ENCODE peak calls at places on chromosomes 5 and 9, in five cellular contexts. One of them, this sample, is unnamed.

GRCh38 chr9:130461218-130461630 is 16.5 kb downstream of the ASS1 start:
- DNase-seq in GM12891: peak; percentile 90
- DNase-seq in HepG2: peak; percentile 28
- DNase-seq in K562: peak; percentile 81
- DNase-seq in H1: peak; percentile 96
- DNase-seq in this sample: peak; percentile 88

GRCh38 chr9:136773386-136774044 is 9.2 kb upstream of the LCN15 start:
- DNase-seq in GM12891: no peak
- DNase-seq in HepG2: peak; percentile 41
- DNase-seq in K562: peak; percentile 70
- DNase-seq in H1: peak; percentile 81
- DNase-seq in this sample: no peak

GRCh38 chr9:124774131-124774978 is 2.6 kb upstream of the OLFML2A start:
- DNase-seq in GM12891: peak; percentile 70
- DNase-seq in HepG2: peak; percentile 61
- DNase-seq in K562: peak; percentile 80
- DNase-seq in H1: peak; percentile 98
- DNase-seq in this sample: peak; percentile 72

GRCh38 chr9:129649726-129650679 is 8.1 kb upstream of the ASB6 start:
- DNase-seq in GM12891: no peak
- DNase-seq in HepG2: no peak
- DNase-seq in K562: no peak
- DNase-seq in H1: no peak
- DNase-seq in this sample: no peak

GRCh38 chr5:157477814-157478494 is 17.9 kb downstream of the NIPAL4 start:
- DNase-seq in GM12891: no peak
- DNase-seq in HepG2: peak; percentile 75
- DNase-seq in K562: no peak
- DNase-seq in H1: no peak
- DNase-seq in this sample: no peak

GRCh38 chr5:163433271-163433670 is 4.1 kb upstream of the CCNG1 start:
- DNase-seq in GM12891: no peak
- DNase-seq in HepG2: no peak
- DNase-seq in K562: no peak
- DNase-seq in H1: no peak
- DNase-seq in this sample: no peak

GRCh38 chr5:145834917-145835838 is at the start of gene PRELID2:
- DNase-seq in GM12891: peak; percentile 39
- DNase-seq in HepG2: peak; percentile 89
- DNase-seq in K562: peak; percentile 90
- DNase-seq in H1: peak; percentile 91
- DNase-seq in this sample: peak; percentile 31

GRCh38 chr5:10286552-10287227 is 21.0 kb downstream of the CMBL start:
- DNase-seq in GM12891: no peak
- DNase-seq in HepG2: no peak
- DNase-seq in K562: peak; percentile 25
- DNase-seq in H1: no peak
- DNase-seq in this sample: no peak

GRCh38 chr5:53691014-53691413 is 130.6 kb downstream of the NDUFS4 start:
- DNase-seq in GM12891: no peak
- DNase-seq in HepG2: no peak
- DNase-seq in K562: no peak
- DNase-seq in H1: no peak
- DNase-seq in this sample: no peak

GRCh38 chr9:71361357-71361756 is 239.9 kb upstream of the TRPM3 start:
- DNase-seq in GM12891: no peak
- DNase-seq in HepG2: no peak
- DNase-seq in K562: no peak
- DNase-seq in H1: no peak
- DNase-seq in this sample: no peak

GRCh38 chr9:118059520-118060278 is 355.5 kb downstream of the TLR4 start:
- DNase-seq in GM12891: no peak
- DNase-seq in HepG2: peak; percentile 1
- DNase-seq in K562: no peak
- DNase-seq in H1: peak; percentile 51
- DNase-seq in this sample: no peak

GRCh38 chr9:130268521-130269131 is 3.1 kb downstream of the HMCN2 start:
- DNase-seq in GM12891: no peak
- DNase-seq in HepG2: no peak
- DNase-seq in K562: no peak
- DNase-seq in H1: no peak
- DNase-seq in this sample: no peak

GRCh38 chr9:8660383-8660782 is 860.8 kb upstream of the DMAC1 start:
- DNase-seq in GM12891: no peak
- DNase-seq in HepG2: no peak
- DNase-seq in K562: no peak
- DNase-seq in H1: no peak
- DNase-seq in this sample: no peak

GRCh38 chr9:29212590-29213373 is 1639.5 kb upstream of the C9orf72 start:
- DNase-seq in GM12891: no peak
- DNase-seq in HepG2: no peak
- DNase-seq in K562: no peak
- DNase-seq in H1: peak; percentile 79
- DNase-seq in this sample: no peak

GRCh38 chr5:107466233-107466769 is 204.4 kb downstream of the EFNA5 start:
- DNase-seq in GM12891: no peak
- DNase-seq in HepG2: no peak
- DNase-seq in K562: no peak
- DNase-seq in H1: no peak
- DNase-seq in this sample: no peak

GRCh38 chr5:30676223-30676840 is 517.2 kb upstream of the CDH6 start:
- DNase-seq in GM12891: no peak
- DNase-seq in HepG2: no peak
- DNase-seq in K562: no peak
- DNase-seq in H1: no peak
- DNase-seq in this sample: no peak

GRCh38 chr5:138095100-138095907 is 11.5 kb downstream of the WNT8A start:
- DNase-seq in GM12891: no peak
- DNase-seq in HepG2: peak; percentile 86
- DNase-seq in K562: no peak
- DNase-seq in H1: peak; percentile 55
- DNase-seq in this sample: no peak

GRCh38 chr5:135703026-135703550 is 124.3 kb upstream of the CXCL14 start:
- DNase-seq in GM12891: no peak
- DNase-seq in HepG2: no peak
- DNase-seq in K562: no peak
- DNase-seq in H1: no peak
- DNase-seq in this sample: no peak

GRCh38 chr5:37495668-37496067 is 116.5 kb downstream of the WDR70 start:
- DNase-seq in GM12891: no peak
- DNase-seq in HepG2: no peak
- DNase-seq in K562: no peak
- DNase-seq in H1: no peak
- DNase-seq in this sample: no peak

GRCh38 chr9:33446507-33447403 is 638 bp downstream of the AQP3 start:
- DNase-seq in GM12891: peak; percentile 74
- DNase-seq in HepG2: peak; percentile 37
- DNase-seq in K562: peak; percentile 75
- DNase-seq in H1: no peak
- DNase-seq in this sample: peak; percentile 64

GRCh38 chr9:26946753-26947727 is at the start of gene PLAA:
- DNase-seq in GM12891: peak; percentile 81
- DNase-seq in HepG2: peak; percentile 86
- DNase-seq in K562: peak; percentile 58
- DNase-seq in H1: peak; percentile 91
- DNase-seq in this sample: peak; percentile 82
- TF ChIP-seq POLR2A in GM12891: peak; percentile 82
- TF ChIP-seq POLR2A in HepG2: peak; percentile 77
- TF ChIP-seq POLR2A in K562: peak; percentile 61
- TF ChIP-seq POLR2A in H1: peak; percentile 95
- TF ChIP-seq POLR2A in this sample: peak; percentile 74

DNA sequence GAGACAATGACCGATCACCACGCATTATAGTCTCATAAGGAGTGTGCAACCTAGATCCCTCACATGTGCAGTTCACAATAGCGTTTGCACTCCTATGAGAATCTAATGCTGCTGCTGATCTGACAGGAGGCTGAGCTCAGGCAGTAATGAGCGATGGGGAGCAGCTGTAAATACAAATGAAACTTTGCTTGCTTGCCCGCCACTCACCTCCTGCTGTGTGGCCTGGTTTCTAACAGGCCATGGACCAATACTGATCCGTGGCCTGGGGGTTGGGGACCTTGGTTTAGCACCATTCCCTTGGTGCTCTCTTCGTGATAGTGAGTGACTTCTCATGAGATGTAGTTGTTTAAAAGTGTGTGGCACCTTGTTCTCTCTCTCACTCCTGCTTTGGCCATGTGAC is 50.2 kb downstream of the PRLR start:
- DNase-seq in GM12891: no peak
- DNase-seq in HepG2: no peak
- DNase-seq in K562: no peak
- DNase-seq in H1: no peak
- DNase-seq in this sample: no peak
- TF ChIP-seq TAF1 in GM12891: no peak
- TF ChIP-seq TAF1 in HepG2: no peak
- TF ChIP-seq TAF1 in K562: no peak
- TF ChIP-seq TAF1 in H1: no peak
- TF ChIP-seq TAF1 in this sample: no peak

DNA sequence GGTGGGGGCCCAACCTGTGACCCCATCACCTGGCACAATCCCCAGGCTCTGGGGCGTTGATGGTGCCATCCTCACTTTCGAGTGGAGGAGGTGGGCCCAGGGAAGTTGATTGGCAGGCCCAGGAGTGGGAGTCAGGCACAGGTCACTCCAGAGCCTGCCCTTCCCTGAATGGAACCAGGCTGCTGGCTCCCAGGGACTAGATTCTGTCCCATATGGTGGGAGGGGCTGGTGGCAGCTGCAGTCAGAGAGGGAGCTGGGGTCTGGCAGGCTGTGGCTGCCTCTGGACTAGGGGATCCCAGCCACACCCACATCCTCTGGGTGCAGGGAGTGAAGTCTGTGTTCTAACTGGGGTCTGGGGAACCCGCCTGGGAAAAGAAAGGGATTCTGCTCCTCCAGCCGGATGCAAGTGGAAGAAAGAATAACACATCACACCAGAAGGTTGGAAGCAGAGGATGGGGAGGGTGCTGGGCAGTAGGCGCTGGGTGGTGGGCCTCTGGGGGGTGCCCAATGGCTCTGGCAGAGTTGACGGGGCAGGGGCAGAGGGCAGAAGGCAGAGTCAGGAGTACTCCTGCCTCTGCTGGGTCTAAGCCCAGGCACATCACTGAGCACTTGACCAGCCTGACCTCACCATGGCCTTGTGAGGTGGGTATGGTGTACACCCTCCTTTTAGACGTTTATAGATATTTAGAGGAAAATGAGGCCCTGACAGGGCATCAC is 25.8 kb downstream of the CEL start:
- DNase-seq in GM12891: no peak
- DNase-seq in HepG2: no peak
- DNase-seq in K562: no peak
- DNase-seq in H1: no peak
- DNase-seq in this sample: no peak
- TF ChIP-seq POLR2AphosphoS5 in GM12891: no peak
- TF ChIP-seq POLR2AphosphoS5 in HepG2: no peak
- TF ChIP-seq POLR2AphosphoS5 in K562: no peak
- TF ChIP-seq POLR2AphosphoS5 in H1: no peak
- TF ChIP-seq POLR2AphosphoS5 in this sample: no peak

GRCh38 chr5:56951946-56952691 is at the start of gene MIER3:
- DNase-seq in GM12891: peak; percentile 90
- DNase-seq in HepG2: peak; percentile 43
- DNase-seq in K562: peak; percentile 96
- DNase-seq in H1: peak; percentile 84
- DNase-seq in this sample: peak; percentile 88
- TF ChIP-seq POLR2A in GM12891: no peak
- TF ChIP-seq POLR2A in HepG2: peak; percentile 56
- TF ChIP-seq POLR2A in K562: no peak
- TF ChIP-seq POLR2A in H1: no peak
- TF ChIP-seq POLR2A in this sample: peak; percentile 79

GRCh38 chr5:17283121-17283415 is 65.6 kb downstream of the BASP1 start:
- DNase-seq in GM12891: no peak
- DNase-seq in HepG2: no peak
- DNase-seq in K562: no peak
- DNase-seq in H1: no peak
- DNase-seq in this sample: no peak

GRCh38 chr5:17277907-17278306 is 60.5 kb downstream of the BASP1 start:
- DNase-seq in GM12891: no peak
- DNase-seq in HepG2: no peak
- DNase-seq in K562: no peak
- DNase-seq in H1: no peak
- DNase-seq in this sample: no peak

GRCh38 chr5:17278931-17279330 is 61.5 kb downstream of the BASP1 start:
- DNase-seq in GM12891: no peak
- DNase-seq in HepG2: no peak
- DNase-seq in K562: no peak
- DNase-seq in H1: no peak
- DNase-seq in this sample: no peak

GRCh38 chr5:17279487-17279886 is 62.1 kb downstream of the BASP1 start:
- DNase-seq in GM12891: no peak
- DNase-seq in HepG2: no peak
- DNase-seq in K562: no peak
- DNase-seq in H1: no peak
- DNase-seq in this sample: no peak

DNA sequence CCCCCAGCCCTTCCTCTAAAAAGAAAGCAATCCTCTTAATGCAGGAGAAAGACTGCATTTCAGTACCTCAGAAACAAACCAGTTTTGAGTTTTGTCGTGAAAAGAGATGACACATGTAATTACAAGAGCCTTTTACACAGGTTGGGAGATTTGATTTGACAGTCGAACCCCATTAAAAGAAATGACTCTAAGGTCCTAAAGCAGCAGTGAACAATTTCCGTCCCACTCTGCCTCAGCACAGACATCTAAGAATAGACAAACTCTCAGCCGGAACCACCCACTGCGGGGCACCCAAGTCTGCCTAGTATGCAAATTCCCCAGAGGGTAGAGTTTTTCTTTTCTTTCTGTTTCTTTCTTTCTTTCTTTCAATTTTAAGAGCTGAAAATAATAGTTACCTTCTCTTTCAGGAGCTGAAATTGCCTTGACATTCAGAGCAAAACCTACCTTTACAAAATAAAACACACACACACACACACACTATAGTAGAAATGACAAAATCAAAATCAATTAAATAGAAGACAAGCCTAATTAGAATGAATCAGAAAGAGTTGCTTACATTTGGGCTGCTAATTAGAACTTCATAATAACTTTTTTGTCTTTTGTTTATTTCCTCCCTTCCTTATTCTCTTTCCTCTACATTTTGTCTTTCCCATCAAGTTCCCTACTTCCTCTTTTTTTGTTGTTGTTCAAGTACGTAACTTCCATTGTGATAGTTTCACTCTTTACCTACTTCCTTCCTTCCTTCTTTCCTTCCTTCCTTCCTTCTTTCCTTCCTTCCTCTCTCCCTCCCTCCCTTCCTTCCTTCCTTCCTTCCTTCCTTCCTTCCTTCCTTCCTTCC is 65.1 kb downstream of the BASP1 start:
- DNase-seq in GM12891: peak; percentile 35
- DNase-seq in HepG2: no peak
- DNase-seq in K562: no peak
- DNase-seq in H1: no peak
- DNase-seq in this sample: peak; percentile 25
- TF ChIP-seq TAF1 in GM12891: no peak
- TF ChIP-seq TAF1 in HepG2: no peak
- TF ChIP-seq TAF1 in K562: no peak
- TF ChIP-seq TAF1 in H1: no peak
- TF ChIP-seq TAF1 in this sample: no peak

GRCh38 chr9:4792572-4793411 is at the start of gene RCL1:
- DNase-seq in GM12891: peak; percentile 93
- DNase-seq in HepG2: peak; percentile 88
- DNase-seq in K562: peak; percentile 92
- DNase-seq in H1: peak; percentile 95
- DNase-seq in this sample: peak; percentile 92
- TF ChIP-seq POLR2AphosphoS5 in GM12891: peak; percentile 79
- TF ChIP-seq POLR2AphosphoS5 in HepG2: peak; percentile 71
- TF ChIP-seq POLR2AphosphoS5 in K562: no peak
- TF ChIP-seq POLR2AphosphoS5 in H1: peak; percentile 90
- TF ChIP-seq POLR2AphosphoS5 in this sample: peak; percentile 81

GRCh38 chr5:173689171-173689676 is 72.8 kb upstream of the BOD1 start:
- DNase-seq in GM12891: no peak
- DNase-seq in HepG2: peak; percentile 90
- DNase-seq in K562: no peak
- DNase-seq in H1: no peak
- DNase-seq in this sample: no peak
- TF ChIP-seq POLR2A in GM12891: no peak
- TF ChIP-seq POLR2A in HepG2: peak; percentile 25
- TF ChIP-seq POLR2A in K562: no peak
- TF ChIP-seq POLR2A in H1: no peak
- TF ChIP-seq POLR2A in this sample: no peak

This sample was measured in GM12892.